ENCODE peak calls at places on chromosomes 12 and 14, in five cellular contexts. Y is lung, S is hippocampal formation, L is GM04504, J is cardiac fibroblast. P is an unnamed sample.

GRCh38 chr14:104705340-104706047 is 16.1 kb downstream of the INF2 start:
- DNase-seq in S (no peak), L (no peak), Y (no peak), J (no peak), P (no peak)

GRCh38 chr12:31874961-31875608 is 84.1 kb upstream of the RESF1 start:
- DNase-seq in S (no peak), Y (no peak), L (peak), J (peak), P (peak)

GRCh38 chr14:94089479-94089878 is 8.4 kb downstream of the IFI27L1 start:
- DNase-seq in L (no peak), S (no peak), Y (no peak), J (no peak), P (no peak)

GRCh38 chr12:42039146-42039545 is 105.5 kb downstream of the GXYLT1 start:
- DNase-seq in S (no peak), L (peak), J (peak), Y (no peak), P (peak)

GRCh38 chr12:89451876-89452275 is 72.7 kb downstream of the GALNT4 start:
- DNase-seq in L (peak), Y (no peak), S (no peak), J (peak), P (no peak)

GRCh38 chr14:53011053-53011462 is 60.2 kb upstream of the FERMT2 start:
- DNase-seq in J (peak), S (no peak), Y (peak), L (peak), P (peak)

GRCh38 chr14:92687681-92688433 is 60.6 kb downstream of the LGMN start:
- DNase-seq in J (peak), S (no peak), Y (no peak), L (no peak), P (no peak)

GRCh38 chr14:49961270-49962222 is 68.7 kb downstream of the ARF6 start:
- DNase-seq in L (no peak), J (no peak), Y (no peak), S (no peak), P (no peak)

GRCh38 chr14:104297313-104297704 is 158.9 kb downstream of the KIF26A start:
- DNase-seq in Y (no peak), L (no peak), J (no peak), S (no peak), P (no peak)

GRCh38 chr14:71165121-71165574 is 257.9 kb downstream of the PCNX1 start:
- DNase-seq in Y (no peak), L (no peak), S (no peak), J (peak), P (no peak)

GRCh38 chr14:44316647-44317432 is 190.2 kb downstream of the FSCB start:
- DNase-seq in L (no peak), S (no peak), J (peak), Y (no peak), P (peak)

GRCh38 chr12:57983150-57983857 is 41.9 kb downstream of the ATP23 start:
- DNase-seq in L (peak), J (peak), S (no peak), Y (no peak), P (no peak)

GRCh38 chr12:48818831-48819590 is 715 bp downstream of the CACNB3 start:
- DNase-seq in J (peak), Y (no peak), L (no peak), S (no peak), P (no peak)

GRCh38 chr14:55221186-55221585 is 29.8 kb upstream of the DLGAP5 start:
- DNase-seq in J (peak), L (peak), Y (no peak), S (no peak), P (peak)

P was measured in H54.